ENCODE peak calls at places on chromosomes 6 and 20, in nine cellular contexts. T is NCI-H1694 treated with DMSO at 0.1 percent for 48 hours; K is KBM-7; C is RWPE1; O is stimulated activated CD4-positive, alpha-beta T cell treated with anti-CD3 and anti-CD28 coated beads, Interleukin-15, amount 100 ng/mL, for 24 hours; E is stimulated activated CD8-positive, alpha-beta memory T cell treated with anti-CD3 and anti-CD28 coated beads, Interleukin-7, amount 100 ng/mL, for 1 hour; B is NCI-H1092 treated with DMSO at 0.1 percent for 48 hours; R is psoas muscle; P is AG08395. M is an unnamed sample.

GRCh38 chr6:122726649-122727048 is 52.9 kb upstream of the FABP7 start:
- DNase-seq in O (no peak), C (no peak), K (peak), T (no peak), E (no peak), R (no peak), B (peak), P (peak), M (peak)

GRCh38 chr6:83985308-83985713 is 48.3 kb upstream of the MRAP2 start:
- DNase-seq in T (no peak), K (peak), O (no peak), C (no peak), B (no peak), E (no peak), P (no peak), R (no peak), M (no peak)

GRCh38 chr20:62743777-62744317 is 35.2 kb downstream of the NTSR1 start:
- DNase-seq in P (no peak), R (peak), T (no peak), E (no peak), K (no peak), C (no peak), B (no peak), O (no peak), M (no peak)

GRCh38 chr6:165417298-165417865 is 108.0 kb upstream of the C6orf118 start:
- DNase-seq in O (no peak), B (no peak), R (no peak), P (no peak), T (no peak), E (no peak), K (no peak), C (no peak), M (no peak)

GRCh38 chr6:43402819-43403218 is 24.5 kb upstream of the ABCC10 start:
- DNase-seq in K (no peak), R (no peak), P (no peak), T (no peak), O (no peak), C (no peak), B (no peak), E (no peak), M (peak)

GRCh38 chr20:63932606-63933160 is 23.5 kb downstream of the UCKL1 start:
- DNase-seq in O (no peak), B (no peak), T (no peak), C (no peak), E (no peak), P (no peak), R (no peak), K (no peak), M (no peak)

GRCh38 chr6:116217069-116217468 is 36.8 kb downstream of the TSPYL4 start:
- DNase-seq in R (no peak), B (peak), C (peak), T (peak), P (peak), E (no peak), O (no peak), K (peak), M (peak)

GRCh38 chr6:113049190-113049589 is 702.1 kb downstream of the RFPL4B start:
- DNase-seq in O (no peak), B (no peak), C (no peak), R (no peak), K (no peak), P (no peak), T (no peak), E (no peak), M (no peak)

GRCh38 chr6:119594907-119595306 is 245.3 kb upstream of the MAN1A1 start:
- DNase-seq in B (no peak), K (no peak), T (no peak), R (no peak), O (no peak), C (no peak), E (no peak), P (no peak), M (no peak)

GRCh38 chr6:41477572-41477971 is 68.6 kb upstream of the FOXP4 start:
- DNase-seq in E (no peak), T (no peak), K (no peak), R (no peak), O (no peak), P (no peak), B (no peak), C (no peak), M (no peak)

GRCh38 chr6:150959071-150959637 is 93.7 kb downstream of the MTHFD1L start:
- DNase-seq in O (no peak), E (no peak), C (no peak), R (no peak), K (no peak), B (no peak), T (no peak), P (no peak), M (no peak)

GRCh38 chr20:20231528-20232298 is 136.2 kb upstream of the INSM1 start:
- DNase-seq in R (peak), K (peak), B (no peak), C (no peak), O (no peak), P (no peak), T (no peak), E (no peak), M (no peak)

GRCh38 chr20:9557411-9557810 is 43.0 kb downstream of the LAMP5 start:
- DNase-seq in C (no peak), O (no peak), R (no peak), K (no peak), T (no peak), P (no peak), E (no peak), B (no peak), M (no peak)

GRCh38 chr6:137892271-137892708 is 25.2 kb downstream of the TNFAIP3 start:
- DNase-seq in P (peak), K (no peak), E (no peak), B (no peak), R (no peak), T (no peak), O (no peak), C (peak), M (no peak)

GRCh38 chr6:134026597-134026996 is 25.8 kb downstream of the SLC2A12 start:
- DNase-seq in E (no peak), C (peak), O (no peak), B (no peak), R (no peak), P (no peak), T (no peak), K (no peak), M (no peak)

GRCh38 chr6:17964633-17965032 is 22.8 kb downstream of the KIF13A start:
- DNase-seq in R (no peak), E (no peak), O (no peak), T (no peak), C (no peak), K (no peak), B (no peak), P (no peak), M (no peak)

GRCh38 chr20:54345301-54345724 is 130.1 kb upstream of the DOK5 start:
- DNase-seq in R (no peak), K (no peak), P (peak), B (no peak), O (no peak), T (no peak), C (peak), E (no peak), M (no peak)

GRCh38 chr6:160348552-160349441 is 619 bp downstream of the SLC22A3 start:
- DNase-seq in R (peak), O (peak), B (peak), P (peak), K (no peak), E (no peak), C (peak), T (no peak), M (no peak)

GRCh38 chr6:116572162-116572561 is 858 bp downstream of the RWDD1 start:
- DNase-seq in K (peak), C (peak), B (peak), E (no peak), O (peak), R (peak), P (peak), T (peak), M (peak)

GRCh38 chr6:78594667-78595051 is 272.7 kb upstream of the IRAK1BP1 start:
- DNase-seq in B (no peak), P (no peak), E (no peak), O (no peak), K (no peak), T (no peak), C (no peak), R (no peak), M (no peak)

GRCh38 chr6:39320370-39320984 is 2.0 kb downstream of the KCNK16 start:
- DNase-seq in C (no peak), B (no peak), O (no peak), E (no peak), P (no peak), R (no peak), K (no peak), T (no peak), M (no peak)

GRCh38 chr20:37670426-37670825 is 23.4 kb upstream of the CTNNBL1 start:
- DNase-seq in R (peak), O (no peak), K (no peak), E (no peak), T (peak), C (no peak), P (peak), B (peak), M (peak)

GRCh38 chr6:11532097-11532496 is 5.5 kb upstream of the TMEM170B start:
- DNase-seq in R (no peak), O (no peak), C (no peak), B (no peak), K (no peak), P (no peak), E (no peak), T (no peak), M (no peak)

GRCh38 chr20:62191781-62192559 is 9.1 kb downstream of the MTG2 start:
- DNase-seq in B (no peak), E (no peak), R (peak), P (no peak), T (no peak), O (no peak), K (no peak), C (no peak), M (no peak)

GRCh38 chr20:5180933-5181332 is 54.1 kb downstream of the CDS2 start:
- DNase-seq in C (no peak), O (no peak), E (no peak), T (no peak), P (no peak), R (no peak), K (no peak), B (no peak), M (no peak)

GRCh38 chr6:6915813-6916547 is 191.8 kb upstream of the RREB1 start:
- DNase-seq in K (peak), B (no peak), C (no peak), O (no peak), E (no peak), R (peak), P (peak), T (no peak), M (no peak)

GRCh38 chr6:135600086-135600702 is 102.7 kb upstream of the AHI1 start:
- DNase-seq in K (no peak), P (no peak), R (no peak), B (peak), T (no peak), C (no peak), O (no peak), E (no peak), M (peak)

GRCh38 chr20:53642196-53643030 is 48.8 kb upstream of the ZNF217 start:
- DNase-seq in P (peak), R (no peak), K (peak), E (no peak), B (no peak), O (peak), C (peak), T (no peak), M (peak)

GRCh38 chr6:18343741-18344140 is 43.4 kb upstream of the RNF144B start:
- DNase-seq in C (peak), P (no peak), B (no peak), E (no peak), K (no peak), T (no peak), R (no peak), O (peak), M (no peak)